ENCODE peak calls at places on chromosomes 7 and 10, in six cellular contexts. U, L, N, E, P and Y are unnamed samples.

GRCh38 chr10:34489973-34490372 is 325.1 kb downstream of the PARD3 start:
- DNase-seq in E (no peak), L (no peak), U (no peak), N (peak; percentile 67), P (no peak), Y (no peak)

GRCh38 chr10:47027108-47027811 is 116.0 kb downstream of the PTPN20 start:
- DNase-seq in P (no peak), L (no peak), U (peak; percentile 14), N (no peak), E (no peak), Y (no peak)

GRCh38 chr7:124724079-124724478 is 41.5 kb downstream of the GPR37 start:
- DNase-seq in E (no peak), N (no peak), U (no peak), L (no peak), P (no peak), Y (no peak)

GRCh38 chr10:119728172-119728800 is 2.4 kb downstream of the INPP5F start:
- DNase-seq in N (no peak), L (no peak), P (no peak), E (no peak), U (no peak), Y (no peak)

GRCh38 chr7:3243256-3243655 is 57.8 kb upstream of the SDK1 start:
- DNase-seq in N (no peak), E (no peak), L (no peak), P (no peak), U (no peak), Y (no peak)

GRCh38 chr7:40604601-40605438 is 470.0 kb downstream of the SUGCT start:
- DNase-seq in U (peak; percentile 63), L (peak; percentile 45), P (peak; percentile 44), E (peak; percentile 74), N (no peak), Y (peak; percentile 56)

GRCh38 chr7:51033722-51034530 is 251.2 kb upstream of the GRB10 start:
- DNase-seq in L (no peak), N (no peak), U (no peak), P (no peak), E (no peak), Y (no peak)

GRCh38 chr7:157506268-157506667 is 169.5 kb downstream of the DNAJB6 start:
- DNase-seq in P (no peak), N (no peak), L (no peak), E (no peak), U (no peak), Y (no peak)

GRCh38 chr10:62093863-62094291 is 174.8 kb downstream of the RTKN2 start:
- DNase-seq in P (no peak), N (peak; percentile 33), E (no peak), L (no peak), U (no peak), Y (no peak)

GRCh38 chr7:130882396-130882795 is 148.4 kb upstream of the KLF14 start:
- DNase-seq in L (no peak), N (no peak), P (no peak), E (no peak), U (no peak), Y (no peak)

GRCh38 chr7:158432369-158433270 is 155.0 kb downstream of the PTPRN2 start:
- DNase-seq in L (no peak), E (no peak), P (no peak), U (no peak), N (peak; percentile 42), Y (no peak)

GRCh38 chr7:128940494-128941322 is 3.0 kb downstream of the IRF5 start:
- DNase-seq in U (peak; percentile 69), L (peak; percentile 69), N (no peak), E (no peak), P (peak; percentile 66), Y (no peak)

GRCh38 chr7:150737265-150738055 is at the start of gene GIMAP5:
- DNase-seq in L (no peak), P (no peak), U (no peak), N (no peak), E (no peak), Y (no peak)

GRCh38 chr10:58651040-58651439 is 138.4 kb downstream of the BICC1 start:
- DNase-seq in P (no peak), L (no peak), U (no peak), N (no peak), E (no peak), Y (no peak)

GRCh38 chr10:108850138-108850854 is 1073.0 kb downstream of the XPNPEP1 start:
- DNase-seq in P (no peak), E (no peak), L (no peak), U (no peak), N (no peak), Y (no peak)

GRCh38 chr10:126497672-126498071 is 109.4 kb upstream of the ADAM12 start:
- DNase-seq in P (no peak), U (no peak), L (no peak), N (no peak), E (no peak), Y (no peak)

GRCh38 chr7:17584822-17585221 is 286.4 kb downstream of the AHR start:
- DNase-seq in U (no peak), L (no peak), E (no peak), P (no peak), N (no peak), Y (no peak)

GRCh38 chr7:135193615-135194081 is 17.7 kb downstream of the WDR91 start:
- DNase-seq in P (no peak), N (no peak), U (no peak), L (no peak), E (no peak), Y (no peak)

GRCh38 chr7:111756687-111757178 is 194.4 kb upstream of the IMMP2L start:
- DNase-seq in L (peak; percentile 63), P (peak; percentile 73), E (peak; percentile 33), N (no peak), U (no peak), Y (peak; percentile 50)

GRCh38 chr10:27506280-27506679 is 2.2 kb downstream of the RAB18 start:
- DNase-seq in N (no peak), L (no peak), U (no peak), P (no peak), E (no peak), Y (no peak)

GRCh38 chr10:123142701-123143161 is 5.2 kb upstream of the HMX2 start:
- DNase-seq in N (no peak), P (no peak), U (no peak), E (no peak), L (no peak), Y (no peak)

GRCh38 chr10:122678266-122678665 is 21.4 kb downstream of the C10orf120 start:
- DNase-seq in E (no peak), N (no peak), P (no peak), L (no peak), U (no peak), Y (no peak)

GRCh38 chr7:18208921-18209320 is 181.3 kb upstream of the PRPS1L1 start:
- DNase-seq in P (no peak), N (no peak), E (no peak), L (no peak), U (no peak), Y (no peak)

GRCh38 chr10:121978511-121978910 is 3.5 kb upstream of the NSMCE4A start:
- DNase-seq in L (no peak), N (no peak), U (no peak), E (no peak), P (no peak), Y (no peak)

GRCh38 chr10:72691470-72692056 is 380 bp upstream of the MCU start:
- DNase-seq in U (no peak), L (no peak), N (peak; percentile 96), P (no peak), E (no peak), Y (no peak)

DNA sequence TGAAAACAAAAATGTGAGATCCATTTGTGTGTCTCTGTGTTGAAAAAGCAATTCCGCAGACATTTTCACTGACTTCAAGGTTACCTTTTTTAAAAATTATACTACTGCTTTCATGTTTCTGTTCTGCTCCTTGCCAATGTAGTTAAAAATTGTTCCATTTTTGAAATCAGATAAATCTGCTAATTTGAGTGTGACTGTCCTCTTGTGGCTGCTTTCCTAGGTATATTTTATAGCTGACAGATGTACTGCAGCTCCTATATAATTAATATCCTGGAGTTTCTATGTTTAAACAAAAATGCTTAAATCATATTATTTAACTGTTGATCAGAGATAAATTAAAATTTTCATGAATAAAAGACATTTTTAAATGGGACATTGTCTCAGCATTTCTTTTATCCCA is 177.6 kb upstream of the LRRTM3 start:
- DNase-seq in U (no peak), L (no peak), P (no peak), E (no peak), N (no peak), Y (no peak)
- TF ChIP-seq CTCF in U (no peak), L (no peak), P (no peak), E (no peak), N (no peak), Y (no peak)

GRCh38 chr10:78973901-78974408 is 94.8 kb upstream of the ZMIZ1 start:
- DNase-seq in U (peak; percentile 86), E (peak; percentile 83), L (peak; percentile 79), N (peak; percentile 88), P (peak; percentile 78), Y (peak; percentile 67)
- TF ChIP-seq CTCF in U (no peak), E (no peak), L (no peak), N (no peak), P (peak; percentile 45), Y (peak; percentile 13)

DNA sequence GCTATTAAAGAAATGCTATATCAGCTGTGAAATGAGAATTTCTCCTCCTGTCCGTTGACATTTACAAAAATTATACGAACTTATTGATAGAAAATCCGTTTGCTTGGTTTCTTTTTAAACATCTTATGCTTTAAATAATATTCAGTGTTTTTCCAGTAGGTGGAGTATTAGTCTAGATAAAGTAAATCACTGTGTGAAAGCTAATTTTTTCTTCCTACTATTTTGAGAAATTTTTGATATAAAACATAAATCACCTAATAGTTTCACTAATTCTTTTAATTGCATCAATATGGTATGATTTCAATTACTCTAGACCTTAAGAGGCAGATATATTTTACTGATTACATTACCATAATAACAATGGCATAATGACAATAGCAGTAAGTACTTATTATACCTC is 335.2 kb upstream of the C7orf33 start:
- DNase-seq in N (no peak), L (no peak), E (no peak), U (no peak), P (no peak), Y (no peak)
- TF ChIP-seq CTCF in N (peak; percentile 44), L (peak; percentile 14), E (peak; percentile 39), U (peak; percentile 15), P (peak; percentile 18), Y (peak; percentile 51)

DNA sequence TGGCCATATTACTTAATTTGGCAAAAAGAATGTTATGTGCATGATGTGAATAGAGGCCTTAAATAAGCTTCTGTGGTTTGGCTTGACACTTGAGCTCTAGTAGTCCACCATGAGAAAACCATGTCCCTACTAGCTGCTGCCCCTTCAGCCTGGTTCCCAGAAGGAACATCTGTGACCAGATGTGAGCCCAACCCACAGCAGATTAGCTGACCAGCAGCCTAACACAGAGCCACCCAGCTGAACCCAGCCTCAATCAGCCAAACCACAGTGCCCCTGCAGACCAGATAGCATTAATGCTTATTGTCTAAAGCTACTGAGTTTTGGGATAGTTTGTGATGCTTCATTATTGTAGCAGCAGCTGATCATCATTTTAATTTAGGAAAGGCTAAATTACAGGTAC is 16.6 kb downstream of the JAZF1 start:
- DNase-seq in L (no peak), P (no peak), E (peak; percentile 40), N (no peak), U (no peak), Y (no peak)
- TF ChIP-seq CTCF in L (no peak), P (no peak), E (no peak), N (no peak), U (no peak), Y (no peak)

DNA sequence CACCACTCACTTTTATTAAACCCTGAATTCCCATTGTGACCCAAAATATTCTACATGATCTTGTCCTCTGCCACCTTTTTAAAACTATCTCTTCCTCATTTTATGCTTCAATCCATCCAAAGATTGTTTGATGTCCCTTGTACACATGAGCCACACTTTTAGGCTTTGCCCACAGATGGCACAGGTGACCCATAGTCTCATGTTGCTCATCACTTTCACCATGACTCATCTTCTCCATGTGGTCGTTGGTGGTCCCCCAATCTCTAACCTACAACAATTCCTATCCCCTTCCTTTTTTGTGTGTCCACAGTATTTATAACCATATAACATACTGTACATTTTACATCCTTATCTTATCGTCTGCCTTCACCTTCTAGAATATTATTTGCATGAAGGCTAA is 271.5 kb upstream of the ZWINT start:
- DNase-seq in U (no peak), P (no peak), N (no peak), L (no peak), E (no peak), Y (no peak)
- TF ChIP-seq CTCF in U (no peak), P (no peak), N (no peak), L (no peak), E (no peak), Y (no peak)